ENCODE peak calls at places on chromosomes 3 and 15, in six cellular contexts. N, Q, P, T, Y and L are unnamed samples.

GRCh38 chr3:114111060-114111790 is 54.7 kb downstream of the QTRT2 start:
- DNase-seq in Y (no peak), Q (no peak), P (no peak), N (no peak), T (no peak), L (no peak)

GRCh38 chr15:101187820-101188516 is 63.9 kb downstream of the CHSY1 start:
- DNase-seq in Q (peak; percentile 63), N (no peak), P (no peak), Y (peak; percentile 95), T (no peak), L (no peak)

GRCh38 chr15:90471769-90472168 is 58.0 kb upstream of the CRTC3 start:
- DNase-seq in T (no peak), N (no peak), P (no peak), Y (no peak), Q (no peak), L (no peak)

GRCh38 chr3:53130179-53131135 is at the start of gene RFT1:
- DNase-seq in Q (peak; percentile 92), P (peak; percentile 98), T (peak; percentile 99), Y (peak; percentile 93), N (peak; percentile 96), L (peak; percentile 98)

GRCh38 chr3:105639131-105639530 is 229.7 kb downstream of the CBLB start:
- DNase-seq in N (no peak), Y (no peak), P (no peak), Q (no peak), T (no peak), L (no peak)

GRCh38 chr3:129593595-129594339 is 12.7 kb downstream of the PLXND1 start:
- DNase-seq in Q (no peak), Y (no peak), P (no peak), T (peak; percentile 25), N (no peak), L (peak; percentile 68)

GRCh38 chr15:51087513-51087912 is 7.2 kb downstream of the TNFAIP8L3 start:
- DNase-seq in N (no peak), P (no peak), Y (no peak), T (no peak), Q (no peak), L (no peak)

GRCh38 chr3:111899966-111900365 is 40.9 kb downstream of the PHLDB2 start:
- DNase-seq in T (no peak), Y (no peak), P (no peak), Q (no peak), N (no peak), L (no peak)

GRCh38 chr3:148951599-148952361 is 39.6 kb upstream of the GYG1 start:
- DNase-seq in N (no peak), P (no peak), T (no peak), Q (no peak), Y (no peak), L (no peak)

GRCh38 chr3:194306771-194307640 is 44.1 kb downstream of the CPN2 start:
- DNase-seq in Q (no peak), P (no peak), N (no peak), T (no peak), Y (no peak), L (no peak)

GRCh38 chr15:52436971-52437370 is 91.7 kb downstream of the MYO5A start:
- DNase-seq in P (no peak), T (no peak), Q (no peak), Y (peak; percentile 38), N (no peak), L (no peak)

GRCh38 chr3:42801784-42802183 is 2.5 kb downstream of the HIGD1A start:
- DNase-seq in Q (no peak), T (no peak), N (no peak), Y (no peak), P (no peak), L (no peak)

GRCh38 chr3:42804113-42804830 is at the start of gene HIGD1A:
- DNase-seq in N (peak; percentile 96), T (peak; percentile 95), Q (peak; percentile 91), Y (peak; percentile 89), P (peak; percentile 97), L (peak; percentile 88)

GRCh38 chr3:42804831-42805821 is 836 bp upstream of the HIGD1A start:
- DNase-seq in Y (no peak), Q (no peak), T (peak; percentile 28), P (no peak), N (no peak), L (no peak)

GRCh38 chr3:42802876-42803799 is 1.2 kb downstream of the HIGD1A start:
- DNase-seq in P (no peak), N (no peak), Q (no peak), Y (no peak), T (no peak), L (no peak)

GRCh38 chr3:42803800-42804112 is 534 bp downstream of the HIGD1A start:
- DNase-seq in Q (no peak), Y (no peak), T (no peak), N (no peak), P (no peak), L (no peak)
- TF ChIP-seq CTCF in Q (no peak), Y (no peak), T (no peak), N (no peak), P (no peak), L (no peak)

DNA sequence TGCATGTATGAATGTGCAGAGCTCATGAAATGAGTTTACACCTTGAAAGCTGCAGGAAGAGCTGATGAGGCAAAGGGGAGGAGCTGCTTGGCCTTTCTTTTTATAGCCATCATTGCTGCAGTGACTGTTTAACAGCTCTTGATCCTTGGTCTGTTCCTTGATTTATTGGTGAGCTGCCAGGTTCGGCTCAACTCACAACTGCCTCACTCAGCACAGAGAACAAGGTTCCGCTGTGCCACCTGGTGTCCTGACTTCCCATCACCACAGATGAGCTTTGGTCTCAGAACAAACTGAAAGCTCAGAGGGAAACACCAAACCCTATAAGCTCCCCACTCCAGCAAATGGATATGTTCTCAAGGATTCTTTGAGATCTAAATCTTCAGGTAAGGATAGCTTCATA is 626.1 kb downstream of the MAGI1 start:
- DNase-seq in P (no peak), Q (no peak), Y (no peak), N (peak; percentile 68), T (peak; percentile 25), L (no peak)
- TF ChIP-seq CTCF in P (no peak), Q (no peak), Y (no peak), N (peak; percentile 45), T (peak; percentile 41), L (no peak)

GRCh38 chr15:66504563-66505429 is at the start of the genes RPL4 and ZWILCH:
- DNase-seq in Q (peak; percentile 91), N (peak; percentile 41), Y (peak; percentile 86), T (peak; percentile 84), P (peak; percentile 90), L (peak; percentile 79)
- TF ChIP-seq CTCF in Q (peak; percentile 40), N (peak; percentile 14), Y (no peak), T (peak; percentile 20), P (no peak), L (no peak)

GRCh38 chr3:118628704-118629341 is 405.8 kb downstream of the IGSF11 start:
- DNase-seq in Y (peak; percentile 55), Q (peak; percentile 5), T (no peak), P (peak; percentile 86), N (no peak), L (no peak)

GRCh38 chr3:118629821-118630220 is 404.8 kb downstream of the IGSF11 start:
- DNase-seq in T (no peak), Y (no peak), N (no peak), P (no peak), Q (no peak), L (no peak)
- TF ChIP-seq CTCF in T (no peak), Y (no peak), N (no peak), P (no peak), Q (no peak), L (no peak)

DNA sequence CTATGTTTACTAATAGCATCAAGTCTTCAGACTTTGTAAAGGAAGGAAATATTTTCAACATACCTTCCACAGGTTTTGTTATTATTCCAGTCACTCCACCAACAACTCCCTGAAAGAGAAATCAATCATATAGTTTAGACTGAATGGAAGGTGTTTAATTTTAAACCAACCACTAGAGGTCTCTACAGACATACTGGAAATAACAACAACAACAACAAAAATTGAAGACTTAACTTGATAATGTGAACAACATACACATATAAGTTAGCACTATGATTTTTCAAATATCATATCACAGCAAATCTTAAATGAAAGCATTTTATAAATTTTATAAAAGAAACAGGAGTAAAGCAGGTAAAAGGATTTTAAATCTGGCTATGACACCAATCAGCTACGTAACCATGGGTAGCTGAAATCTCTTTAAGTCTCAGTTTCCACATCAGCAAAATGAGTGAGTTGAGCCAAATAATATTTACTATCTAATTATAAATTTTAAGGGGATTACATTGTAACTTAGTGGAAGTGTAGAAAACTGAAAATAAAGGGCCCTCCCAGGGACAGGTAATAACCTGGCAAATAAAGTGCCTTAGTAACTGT is 188.2 kb downstream of the VPS13C start:
- DNase-seq in Q (peak; percentile 33), N (no peak), P (no peak), T (no peak), Y (peak; percentile 49), L (no peak)
- TF ChIP-seq CTCF in Q (peak; percentile 84), N (peak; percentile 57), P (peak; percentile 65), T (peak; percentile 60), Y (peak; percentile 50), L (peak; percentile 62)